ENCODE peak calls at places on chromosome 14, in seven cellular contexts. B is IMR-90, J is cardiac fibroblast, X is pancreas, P is uterus, Q is fibroblast of mammary gland, V is Calu3. F is an unnamed sample.

GRCh38 chr14:73723411-73723798 is 9.2 kb upstream of the PNMA1 start:
- DNase-seq in V (no peak), X (no peak), J (peak), P (no peak), Q (peak), B (peak), F (peak)

GRCh38 chr14:79629891-79630560 is 581.3 kb downstream of the DIO2 start:
- DNase-seq in J (no peak), B (peak), V (no peak), X (no peak), P (no peak), Q (no peak), F (no peak)

GRCh38 chr14:75422169-75422568 is 5.7 kb upstream of the JDP2 start:
- DNase-seq in J (peak), P (no peak), X (no peak), Q (peak), V (no peak), B (peak), F (peak)

GRCh38 chr14:28142400-28143015 is 624.1 kb upstream of the FOXG1 start:
- DNase-seq in Q (peak), B (no peak), P (no peak), X (no peak), V (peak), J (peak), F (no peak)

GRCh38 chr14:103418508-103418818 is 33.2 kb downstream of the MARK3 start:
- DNase-seq in V (no peak), X (no peak), P (no peak), Q (peak), B (peak), J (peak), F (peak)

GRCh38 chr14:39023939-39024871 is 78.8 kb downstream of the SEC23A start:
- DNase-seq in P (no peak), J (no peak), Q (no peak), V (no peak), X (no peak), B (no peak), F (no peak)

GRCh38 chr14:22896760-22897159 is 13.7 kb downstream of the REM2 start:
- DNase-seq in V (no peak), J (no peak), Q (no peak), B (no peak), X (no peak), P (no peak), F (no peak)

GRCh38 chr14:67514203-67514607 is 18.9 kb upstream of the PLEKHH1 start:
- DNase-seq in Q (no peak), V (no peak), B (no peak), X (peak), P (peak), J (no peak), F (no peak)

GRCh38 chr14:51507556-51508511 is 143.9 kb upstream of the FRMD6 start:
- DNase-seq in X (peak), V (no peak), B (peak), P (peak), J (peak), Q (peak), F (peak)

GRCh38 chr14:66944872-66945271 is 244.4 kb upstream of the GARIN2 start:
- DNase-seq in Q (peak), J (peak), V (peak), B (peak), P (no peak), X (no peak), F (peak)

GRCh38 chr14:102568115-102568614 is 24.3 kb upstream of the RCOR1 start:
- DNase-seq in B (no peak), Q (no peak), X (no peak), J (no peak), V (peak), P (no peak), F (no peak)

GRCh38 chr14:98069712-98070133 is 1202.3 kb downstream of the BCL11B start:
- DNase-seq in P (no peak), V (peak), J (peak), B (no peak), X (no peak), Q (no peak), F (peak)

DNA sequence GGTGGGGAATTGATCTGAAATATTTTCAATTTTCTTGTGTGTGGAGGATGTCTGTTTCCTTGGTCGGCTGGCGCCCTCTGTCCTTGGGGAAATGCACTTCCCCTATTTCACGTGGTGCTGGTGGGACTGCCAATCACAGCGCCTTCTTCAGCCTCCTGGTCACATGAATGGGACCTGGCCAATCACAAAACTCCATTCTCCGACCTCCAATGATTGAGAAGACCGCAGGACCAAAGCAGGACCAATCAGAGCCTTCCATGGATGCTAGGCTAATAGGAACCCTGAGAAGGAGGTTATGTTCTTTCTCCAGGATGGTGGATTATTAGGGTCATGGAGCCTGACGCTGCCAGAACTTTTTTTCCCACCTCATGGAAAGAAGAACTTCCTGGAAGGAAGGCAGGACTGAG is 188.7 kb downstream of the TTC8 start:
- DNase-seq in X (peak), Q (peak), B (peak), P (no peak), J (peak), V (peak), F (peak)
- TF ChIP-seq CTCF in X (no peak), Q (peak), B (peak), P (no peak), J (peak), V (no peak), F (peak)

DNA sequence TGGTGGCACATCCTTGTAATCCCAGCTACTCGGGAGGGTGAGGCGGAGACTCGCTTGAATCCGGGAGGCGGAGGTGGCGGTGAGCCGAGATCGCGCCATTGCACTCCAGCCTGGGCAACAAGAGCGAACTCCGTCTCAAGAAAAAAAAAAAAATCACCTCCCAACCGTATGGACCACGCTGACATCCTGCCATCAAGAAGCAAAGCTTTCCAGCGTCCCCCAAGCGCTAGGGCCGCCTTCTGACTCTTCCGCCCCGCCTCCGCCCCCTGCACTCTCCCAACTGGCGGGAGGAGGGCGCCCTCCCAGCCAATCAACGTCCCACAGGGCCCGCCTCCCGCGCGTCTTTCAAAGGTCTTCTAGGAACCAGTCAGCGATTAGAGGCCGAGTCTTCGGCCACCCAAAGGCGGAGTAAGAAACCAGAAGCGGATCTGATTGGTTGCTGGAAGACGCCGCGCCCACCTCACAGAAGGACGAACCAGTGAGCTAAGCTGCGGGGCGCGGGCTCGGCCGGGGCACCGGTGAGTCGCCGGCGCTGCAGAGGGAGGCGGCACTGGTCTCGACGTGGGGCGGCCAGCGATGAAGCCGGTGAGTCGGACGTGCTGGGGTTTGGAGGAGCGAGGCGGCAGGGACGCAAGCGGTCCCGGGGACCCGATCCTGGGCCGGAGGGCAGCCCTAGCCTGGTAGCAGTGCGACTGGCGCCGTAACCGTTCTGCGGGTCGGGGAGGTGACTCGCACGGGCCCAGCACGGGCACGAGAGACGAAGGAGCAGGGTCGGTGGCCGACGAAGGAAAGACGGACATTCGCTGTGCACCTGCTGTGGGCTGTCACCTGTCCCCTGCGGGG is at the start of gene CDKN3:
- DNase-seq in Q (peak), B (peak), X (peak), V (peak), J (peak), P (peak), F (peak)
- TF ChIP-seq CTCF in Q (peak), B (peak), X (peak), V (peak), J (peak), P (peak), F (peak)

GRCh38 chr14:106556665-106557289 is 1030.4 kb downstream of the TMEM121 start:
- DNase-seq in J (peak), X (peak), B (no peak), Q (no peak), V (peak), P (no peak), F (no peak)
- TF ChIP-seq CTCF in J (peak), X (peak), B (no peak), Q (peak), V (peak), P (no peak), F (peak)

GRCh38 chr14:100617715-100618693 is 30.8 kb upstream of the BEGAIN start:
- DNase-seq in J (peak), P (no peak), B (no peak), Q (no peak), X (no peak), V (no peak), F (no peak)

GRCh38 chr14:100614803-100615202 is 27.6 kb upstream of the BEGAIN start:
- DNase-seq in V (no peak), X (no peak), B (no peak), J (no peak), P (no peak), Q (no peak), F (no peak)

GRCh38 chr14:100618763-100619320 is 31.6 kb upstream of the BEGAIN start:
- DNase-seq in B (no peak), Q (no peak), V (no peak), P (no peak), J (no peak), X (no peak), F (no peak)

GRCh38 chr14:100615736-100616695 is 28.8 kb upstream of the BEGAIN start:
- DNase-seq in V (no peak), B (no peak), Q (no peak), P (peak), J (no peak), X (no peak), F (no peak)

DNA sequence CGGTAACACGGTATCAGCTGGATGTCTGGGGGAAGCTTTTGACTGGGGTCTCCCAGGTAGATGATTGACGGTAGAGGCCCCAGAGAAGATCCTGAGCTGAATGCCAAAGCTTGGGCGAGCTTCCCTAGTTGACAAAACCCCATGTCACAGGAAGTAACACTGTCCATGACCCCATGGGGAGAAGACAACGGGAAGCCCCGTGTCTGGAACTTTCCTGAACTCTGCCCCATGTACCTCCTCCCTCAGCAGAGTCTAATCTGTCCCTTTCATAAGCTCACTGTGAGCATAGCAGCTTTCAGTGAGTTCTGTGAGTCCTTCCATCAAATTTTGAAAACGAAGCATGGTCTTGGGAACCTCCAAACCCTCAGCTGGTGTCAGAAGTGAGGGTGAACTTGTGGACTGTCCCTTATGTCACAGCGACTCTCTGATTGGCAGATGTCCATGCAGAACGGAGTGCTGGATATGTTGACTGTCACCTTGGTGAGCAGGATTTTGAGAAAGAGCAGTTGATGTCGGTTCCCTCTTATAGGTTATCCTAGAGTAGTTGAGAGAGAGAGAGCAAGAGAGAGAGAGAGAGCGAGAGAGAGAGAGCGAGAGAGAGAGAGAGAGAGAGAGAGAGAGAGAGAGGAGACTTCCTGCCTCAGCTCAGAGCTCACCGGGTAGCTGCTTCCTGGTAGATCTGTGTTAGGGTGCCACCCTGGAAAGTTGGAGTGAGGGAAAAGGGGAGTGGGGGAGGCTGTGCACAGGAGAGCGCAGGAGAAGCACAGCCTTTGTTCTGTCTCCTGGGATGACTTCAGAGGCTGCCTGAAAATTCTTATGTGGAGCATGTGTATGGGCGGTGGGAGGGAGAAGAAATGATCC is 29.9 kb upstream of the BEGAIN start:
- DNase-seq in X (peak), V (no peak), B (no peak), J (peak), Q (no peak), P (no peak), F (no peak)
- TF ChIP-seq CTCF in X (no peak), V (no peak), B (no peak), J (no peak), Q (no peak), P (no peak), F (no peak)

GRCh38 chr14:26276757-26277156 is 321.1 kb downstream of the NOVA1 start:
- DNase-seq in P (no peak), V (no peak), J (no peak), X (no peak), B (no peak), Q (peak), F (no peak)
- TF ChIP-seq CTCF in P (no peak), V (no peak), J (peak), X (no peak), B (peak), Q (peak), F (no peak)

DNA sequence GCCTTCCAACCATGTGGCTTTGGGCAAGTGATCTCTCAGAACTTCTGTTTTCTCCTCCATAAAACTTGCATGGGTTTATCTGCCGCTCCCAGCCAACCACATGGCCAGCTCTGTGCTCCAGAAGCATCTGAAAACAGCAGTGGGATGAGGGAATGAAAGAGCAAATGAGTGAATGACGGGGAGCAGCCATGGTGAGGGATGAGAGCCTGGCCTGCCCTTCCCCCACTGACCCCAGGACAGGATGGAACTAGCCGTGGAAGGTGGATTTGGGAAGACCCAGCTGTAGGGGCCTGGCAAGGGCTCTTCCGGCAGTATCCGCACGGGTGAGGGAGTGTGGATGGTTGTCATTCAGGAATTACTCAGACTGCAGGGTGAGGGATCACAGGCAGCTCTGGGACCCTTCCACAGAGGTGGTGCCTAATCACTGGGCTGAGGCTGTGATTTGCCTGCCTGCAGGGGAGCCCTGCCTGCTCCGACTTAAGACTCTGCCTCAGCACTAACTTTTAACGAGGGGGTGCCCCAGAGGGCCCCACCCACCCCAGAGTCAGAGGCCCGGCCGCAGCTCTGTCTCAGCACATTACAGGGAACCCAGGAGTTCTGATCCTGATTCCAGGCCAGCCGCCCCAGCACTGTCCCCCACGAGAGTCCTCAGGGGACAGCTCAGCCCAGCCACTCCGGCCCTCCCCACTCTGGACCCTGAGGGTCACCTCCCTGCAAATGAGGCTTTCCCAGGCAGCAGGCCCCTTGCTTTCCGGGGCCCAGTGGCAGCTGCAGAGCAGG is 136.8 kb upstream of the C14orf180 start:
- DNase-seq in J (no peak), V (no peak), B (no peak), X (no peak), Q (no peak), P (no peak), F (no peak)
- TF ChIP-seq CTCF in J (no peak), V (no peak), B (no peak), X (no peak), Q (no peak), P (no peak), F (no peak)